ENCODE peak calls at places on chromosomes 1 and 21, in six cellular contexts. One of them, this sample, is unnamed.

GRCh38 chr1:153651771-153652170 is 6.7 kb upstream of the SNAPIN start:
- DNase-seq in posterior cingulate gyrus: no peak
- DNase-seq in hypothalamus: no peak
- DNase-seq in germinal center: no peak
- DNase-seq in LHCN-M2: no peak
- DNase-seq in 8988T: no peak
- DNase-seq in this sample: no peak

GRCh38 chr1:12604114-12604874 is 13.7 kb downstream of the DHRS3 start:
- DNase-seq in posterior cingulate gyrus: no peak
- DNase-seq in hypothalamus: no peak
- DNase-seq in germinal center: no peak
- DNase-seq in 8988T: no peak
- DNase-seq in LHCN-M2: peak
- DNase-seq in this sample: peak

GRCh38 chr1:154493276-154493675 is 8.7 kb upstream of the TDRD10 start:
- DNase-seq in 8988T: no peak
- DNase-seq in posterior cingulate gyrus: no peak
- DNase-seq in hypothalamus: no peak
- DNase-seq in LHCN-M2: no peak
- DNase-seq in germinal center: peak
- DNase-seq in this sample: peak

GRCh38 chr1:42038261-42038660 is 114.9 kb upstream of the GUCA2B start:
- DNase-seq in hypothalamus: no peak
- DNase-seq in germinal center: no peak
- DNase-seq in 8988T: no peak
- DNase-seq in posterior cingulate gyrus: no peak
- DNase-seq in LHCN-M2: no peak
- DNase-seq in this sample: no peak

GRCh38 chr1:206903687-206904086 is 6.4 kb downstream of the IL24 start:
- DNase-seq in LHCN-M2: no peak
- DNase-seq in hypothalamus: no peak
- DNase-seq in posterior cingulate gyrus: no peak
- DNase-seq in germinal center: no peak
- DNase-seq in 8988T: no peak
- DNase-seq in this sample: no peak

GRCh38 chr1:201597551-201598230 is 58.8 kb downstream of the NAV1 start:
- DNase-seq in 8988T: no peak
- DNase-seq in posterior cingulate gyrus: no peak
- DNase-seq in hypothalamus: no peak
- DNase-seq in germinal center: no peak
- DNase-seq in LHCN-M2: no peak
- DNase-seq in this sample: no peak

GRCh38 chr1:29569971-29570634 is 333.8 kb downstream of the PTPRU start:
- DNase-seq in germinal center: no peak
- DNase-seq in LHCN-M2: peak
- DNase-seq in 8988T: peak
- DNase-seq in hypothalamus: no peak
- DNase-seq in posterior cingulate gyrus: no peak
- DNase-seq in this sample: no peak

GRCh38 chr1:232962761-232963357 is 12.4 kb downstream of the NTPCR start:
- DNase-seq in LHCN-M2: no peak
- DNase-seq in 8988T: no peak
- DNase-seq in posterior cingulate gyrus: no peak
- DNase-seq in germinal center: no peak
- DNase-seq in hypothalamus: no peak
- DNase-seq in this sample: no peak

GRCh38 chr1:174812026-174812425 is 187.7 kb upstream of the CACYBP start:
- DNase-seq in germinal center: no peak
- DNase-seq in hypothalamus: no peak
- DNase-seq in posterior cingulate gyrus: no peak
- DNase-seq in 8988T: no peak
- DNase-seq in LHCN-M2: no peak
- DNase-seq in this sample: no peak

GRCh38 chr1:207811920-207812720 is 60.3 kb downstream of the CD46 start:
- DNase-seq in 8988T: no peak
- DNase-seq in hypothalamus: no peak
- DNase-seq in germinal center: no peak
- DNase-seq in LHCN-M2: peak
- DNase-seq in posterior cingulate gyrus: peak
- DNase-seq in this sample: peak

GRCh38 chr1:156623946-156624813 is 5.0 kb downstream of the HAPLN2 start:
- DNase-seq in posterior cingulate gyrus: peak
- DNase-seq in germinal center: no peak
- DNase-seq in hypothalamus: no peak
- DNase-seq in 8988T: peak
- DNase-seq in LHCN-M2: peak
- DNase-seq in this sample: peak

GRCh38 chr1:2115008-2115921 is 65.1 kb downstream of the PRKCZ start:
- DNase-seq in LHCN-M2: no peak
- DNase-seq in 8988T: no peak
- DNase-seq in hypothalamus: no peak
- DNase-seq in germinal center: no peak
- DNase-seq in posterior cingulate gyrus: peak
- DNase-seq in this sample: peak

GRCh38 chr1:159598196-159598595 is 10.6 kb downstream of the APCS start:
- DNase-seq in LHCN-M2: peak
- DNase-seq in 8988T: peak
- DNase-seq in posterior cingulate gyrus: no peak
- DNase-seq in hypothalamus: no peak
- DNase-seq in germinal center: no peak
- DNase-seq in this sample: no peak

GRCh38 chr1:88847618-88848017 is 43.7 kb downstream of the GTF2B start:
- DNase-seq in hypothalamus: no peak
- DNase-seq in 8988T: no peak
- DNase-seq in LHCN-M2: no peak
- DNase-seq in posterior cingulate gyrus: no peak
- DNase-seq in germinal center: no peak
- DNase-seq in this sample: peak

GRCh38 chr1:199272690-199273089 is 633.9 kb downstream of the PTPRC start:
- DNase-seq in LHCN-M2: peak
- DNase-seq in hypothalamus: no peak
- DNase-seq in posterior cingulate gyrus: no peak
- DNase-seq in 8988T: peak
- DNase-seq in germinal center: no peak
- DNase-seq in this sample: no peak

GRCh38 chr21:45093064-45093532 is 18.7 kb downstream of the ADARB1 start:
- DNase-seq in posterior cingulate gyrus: no peak
- DNase-seq in hypothalamus: no peak
- DNase-seq in LHCN-M2: peak
- DNase-seq in germinal center: no peak
- DNase-seq in 8988T: no peak
- DNase-seq in this sample: no peak

GRCh38 chr1:115980998-115981993 is 5.0 kb downstream of the SLC22A15 start:
- DNase-seq in posterior cingulate gyrus: no peak
- DNase-seq in 8988T: peak
- DNase-seq in hypothalamus: no peak
- DNase-seq in LHCN-M2: peak
- DNase-seq in germinal center: peak
- DNase-seq in this sample: peak

GRCh38 chr1:182185147-182185546 is 123.6 kb upstream of the ZNF648 start:
- DNase-seq in 8988T: no peak
- DNase-seq in LHCN-M2: no peak
- DNase-seq in germinal center: no peak
- DNase-seq in hypothalamus: no peak
- DNase-seq in posterior cingulate gyrus: no peak
- DNase-seq in this sample: no peak

GRCh38 chr1:2636733-2637132 is 3.9 kb upstream of the MMEL1 start:
- DNase-seq in 8988T: peak
- DNase-seq in posterior cingulate gyrus: no peak
- DNase-seq in germinal center: no peak
- DNase-seq in hypothalamus: no peak
- DNase-seq in LHCN-M2: peak
- DNase-seq in this sample: no peak

GRCh38 chr1:30870035-30870434 is 38.5 kb downstream of the SDC3 start:
- DNase-seq in 8988T: no peak
- DNase-seq in hypothalamus: no peak
- DNase-seq in LHCN-M2: no peak
- DNase-seq in germinal center: no peak
- DNase-seq in posterior cingulate gyrus: no peak
- DNase-seq in this sample: no peak

GRCh38 chr1:50981741-50982140 is 11.7 kb downstream of the CDKN2C start:
- DNase-seq in 8988T: no peak
- DNase-seq in hypothalamus: no peak
- DNase-seq in LHCN-M2: peak
- DNase-seq in germinal center: no peak
- DNase-seq in posterior cingulate gyrus: no peak
- DNase-seq in this sample: no peak

GRCh38 chr1:176789571-176790090 is 326.7 kb downstream of the PAPPA2 start:
- DNase-seq in LHCN-M2: no peak
- DNase-seq in hypothalamus: no peak
- DNase-seq in germinal center: no peak
- DNase-seq in posterior cingulate gyrus: no peak
- DNase-seq in 8988T: no peak
- DNase-seq in this sample: no peak

GRCh38 chr1:231139659-231140650 is 21.9 kb upstream of the TRIM67 start:
- DNase-seq in 8988T: no peak
- DNase-seq in germinal center: no peak
- DNase-seq in hypothalamus: no peak
- DNase-seq in posterior cingulate gyrus: no peak
- DNase-seq in LHCN-M2: peak
- DNase-seq in this sample: no peak

GRCh38 chr1:109739738-109740614 is 862 bp downstream of the GSTM3 start:
- DNase-seq in germinal center: peak
- DNase-seq in posterior cingulate gyrus: peak
- DNase-seq in hypothalamus: no peak
- DNase-seq in 8988T: no peak
- DNase-seq in LHCN-M2: peak
- DNase-seq in this sample: peak

GRCh38 chr1:118918230-118918939 is 69.8 kb downstream of the TBX15 start:
- DNase-seq in 8988T: no peak
- DNase-seq in germinal center: peak
- DNase-seq in LHCN-M2: no peak
- DNase-seq in posterior cingulate gyrus: no peak
- DNase-seq in hypothalamus: no peak
- DNase-seq in this sample: no peak

GRCh38 chr21:26883768-26884167 is 38.6 kb upstream of the ADAMTS1 start:
- DNase-seq in germinal center: no peak
- DNase-seq in hypothalamus: no peak
- DNase-seq in LHCN-M2: no peak
- DNase-seq in 8988T: no peak
- DNase-seq in posterior cingulate gyrus: no peak
- DNase-seq in this sample: no peak

GRCh38 chr1:183645453-183646024 is 7.6 kb downstream of the APOBEC4 start:
- DNase-seq in LHCN-M2: no peak
- DNase-seq in posterior cingulate gyrus: no peak
- DNase-seq in germinal center: no peak
- DNase-seq in hypothalamus: no peak
- DNase-seq in 8988T: no peak
- DNase-seq in this sample: no peak

GRCh38 chr1:192610114-192610958 is 25.6 kb upstream of the RGS13 start:
- DNase-seq in posterior cingulate gyrus: no peak
- DNase-seq in germinal center: peak
- DNase-seq in LHCN-M2: peak
- DNase-seq in hypothalamus: no peak
- DNase-seq in 8988T: no peak
- DNase-seq in this sample: peak

GRCh38 chr1:39160703-39161102 is 43.8 kb upstream of the MACF1 start:
- DNase-seq in 8988T: no peak
- DNase-seq in hypothalamus: no peak
- DNase-seq in germinal center: no peak
- DNase-seq in posterior cingulate gyrus: no peak
- DNase-seq in LHCN-M2: no peak
- DNase-seq in this sample: no peak

GRCh38 chr1:162660598-162660997 is 28.3 kb downstream of the DDR2 start:
- DNase-seq in 8988T: no peak
- DNase-seq in posterior cingulate gyrus: no peak
- DNase-seq in LHCN-M2: no peak
- DNase-seq in germinal center: no peak
- DNase-seq in hypothalamus: no peak
- DNase-seq in this sample: no peak

GRCh38 chr1:212221801-212222200 is 63.4 kb upstream of the PPP2R5A start:
- DNase-seq in 8988T: no peak
- DNase-seq in hypothalamus: no peak
- DNase-seq in germinal center: no peak
- DNase-seq in LHCN-M2: no peak
- DNase-seq in posterior cingulate gyrus: no peak
- DNase-seq in this sample: no peak

GRCh38 chr1:153429266-153430165 is 13.2 kb downstream of the S100A7A start:
- DNase-seq in posterior cingulate gyrus: no peak
- DNase-seq in germinal center: no peak
- DNase-seq in 8988T: no peak
- DNase-seq in LHCN-M2: no peak
- DNase-seq in hypothalamus: no peak
- DNase-seq in this sample: no peak

GRCh38 chr21:44480200-44481065 is 25.1 kb downstream of the LRRC3 start:
- DNase-seq in hypothalamus: no peak
- DNase-seq in posterior cingulate gyrus: peak
- DNase-seq in 8988T: no peak
- DNase-seq in germinal center: no peak
- DNase-seq in LHCN-M2: no peak
- DNase-seq in this sample: no peak

GRCh38 chr1:113146242-113147072 is 73.5 kb downstream of the LRIG2 start:
- DNase-seq in posterior cingulate gyrus: no peak
- DNase-seq in LHCN-M2: no peak
- DNase-seq in germinal center: no peak
- DNase-seq in 8988T: no peak
- DNase-seq in hypothalamus: no peak
- DNase-seq in this sample: no peak